ENCODE peak calls at places on chromosomes 16 and 17, in four cellular contexts. D is AG04450, V is heart left ventricle, X is GM23338. C is an unnamed sample.
A peak's percentile ranks its signal among the peaks of the same experiment; 100 is the strongest.

GRCh38 chr17:38559025-38559879 is 46.5 kb downstream of the SRCIN1 start:
- DNase-seq in D (no peak), V (peak; percentile 84), X (peak; percentile 97), C (no peak)

GRCh38 chr16:78877114-78877513 is 723.4 kb downstream of the MAF start:
- DNase-seq in D (no peak), V (no peak), X (no peak), C (no peak)

GRCh38 chr17:29060475-29060874 is 17.5 kb downstream of the PIPOX start:
- DNase-seq in D (no peak), V (no peak), X (no peak), C (no peak)

GRCh38 chr17:7440823-7441174 is 1.5 kb downstream of the FGF11 start:
- DNase-seq in D (no peak), V (peak; percentile 80), X (peak; percentile 71), C (no peak)

GRCh38 chr16:89183975-89184684 is 12.6 kb downstream of the CDH15 start:
- DNase-seq in D (no peak), V (peak; percentile 44), X (no peak), C (no peak)

GRCh38 chr16:89437991-89438390 is 52.4 kb downstream of the ANKRD11 start:
- DNase-seq in D (no peak), V (no peak), X (no peak), C (no peak)

GRCh38 chr17:8029121-8029520 is 9.7 kb upstream of the ALOX15B start:
- DNase-seq in D (no peak), V (no peak), X (no peak), C (no peak)

GRCh38 chr16:3672571-3673041 is 18.1 kb downstream of the DNASE1 start:
- DNase-seq in D (no peak), V (peak; percentile 48), X (no peak), C (no peak)

GRCh38 chr17:76371656-76372628 is 12.5 kb upstream of the SPHK1 start:
- DNase-seq in D (peak; percentile 92), V (no peak), X (no peak), C (no peak)

GRCh38 chr16:75095637-75096036 is 20.9 kb downstream of the LDHD start:
- DNase-seq in D (no peak), V (no peak), X (no peak), C (no peak)

GRCh38 chr16:75092777-75093176 is 23.8 kb downstream of the LDHD start:
- DNase-seq in D (no peak), V (peak; percentile 49), X (peak; percentile 63), C (no peak)

GRCh38 chr16:75096730-75097129 is 19.9 kb downstream of the LDHD start:
- DNase-seq in D (no peak), V (no peak), X (peak; percentile 94), C (no peak)

GRCh38 chr16:75095204-75095621 is 21.4 kb downstream of the LDHD start:
- DNase-seq in D (no peak), V (no peak), X (no peak), C (no peak)

DNA sequence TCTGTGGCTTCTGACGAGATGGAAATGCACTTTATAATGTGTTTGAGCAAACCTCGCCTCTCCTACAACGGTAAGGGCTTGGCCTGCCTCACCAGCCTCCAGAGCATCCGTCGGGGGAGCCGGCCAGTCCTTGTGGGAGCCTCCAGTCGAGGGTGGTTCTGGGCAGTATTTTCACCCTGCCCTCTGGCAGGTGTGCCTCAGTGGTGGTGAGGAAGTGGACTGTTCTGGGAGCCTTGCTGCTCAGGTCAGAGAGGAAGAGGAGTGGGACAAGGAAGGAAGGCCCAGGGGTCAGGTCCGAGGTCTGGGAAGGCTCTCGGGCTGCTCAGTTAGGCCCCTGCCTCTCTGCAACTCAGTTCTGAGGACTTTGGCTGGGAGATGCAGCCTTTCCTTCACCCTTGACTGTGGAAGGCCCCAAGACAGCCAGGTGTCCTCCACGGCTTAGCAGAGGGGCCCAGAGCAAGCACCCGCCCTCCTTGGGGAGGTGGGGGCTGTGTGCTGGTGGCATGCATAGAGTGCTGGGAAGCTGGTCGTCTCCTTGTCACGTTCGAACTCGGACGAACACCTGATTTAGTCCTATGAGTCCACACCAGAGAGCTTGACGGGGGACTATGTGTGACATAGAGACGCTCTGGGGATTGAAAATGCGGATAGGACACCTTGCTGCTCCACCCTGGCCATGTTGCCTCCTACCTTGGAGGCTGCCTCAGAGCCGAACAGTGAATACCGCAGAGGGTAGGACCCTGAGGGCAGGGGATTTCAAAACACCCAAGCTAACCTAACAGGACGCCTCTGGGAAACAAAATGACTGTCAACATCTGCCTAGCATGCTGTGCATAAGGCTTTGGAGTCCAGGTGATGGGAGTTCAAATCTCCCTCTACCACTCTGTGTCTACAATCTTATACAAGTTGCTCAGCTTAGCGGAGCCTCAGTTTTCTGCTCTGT is 22.7 kb downstream of the LDHD start:
- DNase-seq in D (no peak), V (no peak), X (no peak), C (no peak)
- TF ChIP-seq CTCF in D (no peak), V (no peak), X (no peak), C (no peak)

DNA sequence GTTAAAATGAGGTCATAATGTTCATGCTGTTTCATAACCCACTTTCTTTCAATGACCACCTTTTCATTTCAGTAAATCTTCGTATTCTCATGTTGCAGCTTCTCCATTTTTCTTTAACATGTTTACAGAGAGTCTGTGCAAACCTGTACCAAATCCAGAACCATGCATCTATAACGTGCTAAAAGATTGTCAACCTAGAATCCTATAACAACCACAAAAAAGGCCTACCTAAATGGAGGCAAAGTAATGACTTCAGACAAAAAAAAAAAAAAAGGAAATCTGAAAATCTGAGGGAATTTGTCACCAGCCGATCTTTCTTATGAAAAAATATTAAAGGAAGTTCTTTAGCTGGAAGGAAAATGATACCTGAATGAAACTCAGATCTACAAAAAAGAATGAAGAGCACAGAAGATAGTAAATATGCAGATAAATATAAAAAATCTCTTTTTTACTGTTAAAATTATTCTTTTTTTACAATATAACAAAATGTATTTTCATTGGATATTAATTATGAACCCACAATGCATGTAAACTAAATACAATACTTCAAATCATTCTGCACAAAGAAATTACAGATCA is 1.4 kb upstream of the SLFN11 start:
- DNase-seq in D (no peak), V (no peak), X (no peak), C (no peak)
- H3K27ac ChIP-seq in D (peak overlapping the region; percentile 100), V (peak overlapping the region; percentile 95), X (no peak overlapping the region), C (peak overlapping the region; percentile 98)

GRCh38 chr17:81471804-81472456 is 40.7 kb downstream of the ACTG1 start:
- DNase-seq in D (no peak), V (no peak), X (peak; percentile 72), C (no peak)
- TF ChIP-seq CTCF in D (no peak), V (no peak), X (no peak), C (no peak)

GRCh38 chr17:5003214-5003867 is 5.6 kb downstream of the KIF1C start:
- DNase-seq in D (no peak), V (peak; percentile 44), X (no peak), C (no peak)
- H3K27ac ChIP-seq in D (no peak overlapping the region), V (no peak overlapping the region), X (no peak overlapping the region), C (no peak overlapping the region)

GRCh38 chr17:27562777-27563455 is 68.1 kb upstream of the LGALS9 start:
- DNase-seq in D (no peak), V (no peak), X (no peak), C (no peak)
- TF ChIP-seq CTCF in D (no peak), V (no peak), X (no peak), C (no peak)

GRCh38 chr17:40283662-40284061 is 4.0 kb upstream of the CDC6 start:
- DNase-seq in D (peak; percentile 75), V (no peak), X (no peak), C (no peak)
- H3K27ac ChIP-seq in D (peak overlapping the region; percentile 74), V (no peak overlapping the region), X (no peak overlapping the region), C (no peak overlapping the region)

GRCh38 chr17:19928299-19928698 is 49.3 kb downstream of the AKAP10 start:
- DNase-seq in D (no peak), V (no peak), X (no peak), C (no peak)
- TF ChIP-seq CTCF in D (no peak), V (no peak), X (no peak), C (no peak)

GRCh38 chr16:49596699-49597291 is 223.2 kb downstream of the C16orf78 start:
- DNase-seq in D (no peak), V (no peak), X (no peak), C (no peak)
- H3K27ac ChIP-seq in D (no peak overlapping the region), V (no peak overlapping the region), X (no peak overlapping the region), C (no peak overlapping the region)

DNA sequence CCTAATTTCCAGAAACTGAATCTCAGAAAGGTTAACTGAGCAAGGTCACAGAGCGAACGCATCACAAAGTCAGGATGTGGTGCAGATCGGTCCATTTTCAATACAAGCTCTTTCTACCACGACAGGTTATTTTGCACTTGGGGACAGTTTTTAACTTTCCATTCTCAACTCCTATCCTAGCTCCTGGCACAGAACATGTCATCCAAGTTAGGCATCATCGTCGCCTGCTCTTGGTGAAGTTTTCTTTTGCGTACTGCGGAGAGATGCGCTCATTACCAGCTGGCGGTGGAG is 15.5 kb upstream of the ERN1 start:
- DNase-seq in D (no peak), V (no peak), X (no peak), C (no peak)
- TF ChIP-seq CTCF in D (peak; percentile 4), V (no peak), X (no peak), C (peak; percentile 17)

DNA sequence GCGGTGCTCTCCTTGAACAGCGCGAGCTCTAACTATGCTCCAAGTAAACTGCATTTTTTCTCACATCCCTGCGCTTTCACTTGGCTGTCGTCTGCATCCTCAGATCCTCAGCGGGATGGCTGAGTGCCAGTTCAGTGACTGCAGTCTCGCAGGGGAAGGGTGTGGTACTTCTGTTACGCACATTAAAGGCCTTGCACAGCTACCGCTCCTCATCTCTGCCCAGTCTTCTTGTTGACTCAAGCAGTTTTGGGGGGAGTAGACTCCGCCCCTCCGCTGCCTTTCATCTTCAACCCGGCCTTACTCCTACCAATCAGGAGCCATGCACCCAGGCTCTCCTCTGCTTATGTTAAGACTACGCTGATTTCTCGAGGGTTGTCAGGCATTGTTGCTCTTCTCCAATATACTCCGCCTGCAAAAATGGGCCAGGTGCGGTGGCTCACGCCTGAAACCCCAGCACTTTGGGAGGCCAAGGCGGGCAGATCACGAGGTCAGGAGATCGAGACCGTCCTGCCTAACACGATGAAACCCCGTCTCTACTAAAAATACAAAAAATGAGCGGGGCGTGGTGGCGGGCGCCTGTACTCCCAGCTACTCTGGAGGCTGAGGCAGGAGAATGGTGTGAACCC is 10.0 kb downstream of the ATP5PD start:
- DNase-seq in D (no peak), V (peak; percentile 91), X (peak; percentile 72), C (peak; percentile 57)
- H3K27ac ChIP-seq in D (no peak overlapping the region), V (peak overlapping the region; percentile 47), X (peak overlapping the region; percentile 90), C (no peak overlapping the region)